ENCODE peak calls at places on chromosome 3, in four cellular contexts. I, G, A and C are unnamed samples.
A peak's percentile ranks its signal among the peaks of the same experiment; 100 is the strongest.

GRCh38 chr3:25604107-25604805 is 60.5 kb downstream of the TOP2B start:
- DNase-seq in A (no peak), G (no peak), I (no peak), C (peak; percentile 89)

GRCh38 chr3:40207796-40208195 is 101.7 kb upstream of the EIF1B start:
- DNase-seq in A (no peak), I (no peak), G (no peak), C (no peak)

GRCh38 chr3:189099031-189099471 is 72.7 kb upstream of the TPRG1 start:
- DNase-seq in I (peak; percentile 93), A (no peak), G (no peak), C (no peak)

GRCh38 chr3:27729325-27729724 is 7.2 kb upstream of the EOMES start:
- DNase-seq in A (no peak), G (no peak), I (no peak), C (no peak)

GRCh38 chr3:123075359-123075758 is 8.5 kb downstream of the PDIA5 start:
- DNase-seq in A (peak; percentile 68), I (no peak), G (no peak), C (no peak)

GRCh38 chr3:4680881-4681300 is 187.7 kb downstream of the ITPR1 start:
- DNase-seq in G (no peak), I (no peak), A (no peak), C (no peak)

GRCh38 chr3:107842940-107843339 is 247.9 kb downstream of the CD47 start:
- DNase-seq in G (no peak), A (no peak), I (no peak), C (no peak)

GRCh38 chr3:96182756-96183155 is 631.6 kb upstream of the EPHA6 start:
- DNase-seq in G (no peak), I (no peak), A (no peak), C (no peak)

GRCh38 chr3:157082305-157082981 is 77.5 kb downstream of the CCNL1 start:
- DNase-seq in I (no peak), G (no peak), A (peak; percentile 18), C (no peak)

GRCh38 chr3:13452490-13453335 is 27.4 kb upstream of the HDAC11 start:
- DNase-seq in G (no peak), I (peak; percentile 71), A (peak; percentile 31), C (peak; percentile 71)

GRCh38 chr3:117510396-117510795 is 800.8 kb downstream of the TUSC7 start:
- DNase-seq in A (no peak), G (no peak), I (no peak), C (no peak)

GRCh38 chr3:142028174-142028833 is 121.0 kb downstream of the TFDP2 start:
- DNase-seq in I (peak; percentile 41), A (peak; percentile 68), G (peak; percentile 29), C (peak; percentile 90)

GRCh38 chr3:185347392-185347791 is 15.5 kb upstream of the MAP3K13 start:
- DNase-seq in I (no peak), G (no peak), A (no peak), C (no peak)

GRCh38 chr3:67064105-67064504 is 66.0 kb downstream of the KBTBD8 start:
- DNase-seq in A (no peak), G (no peak), I (no peak), C (no peak)

GRCh38 chr3:124257332-124257864 is 265.5 kb upstream of the ROPN1 start:
- DNase-seq in A (no peak), I (no peak), G (no peak), C (no peak)

GRCh38 chr3:123695152-123695551 is 110.3 kb upstream of the HACD2 start:
- DNase-seq in I (no peak), G (no peak), A (no peak), C (no peak)

GRCh38 chr3:18098960-18099587 is 326.1 kb downstream of the SATB1 start:
- DNase-seq in A (peak; percentile 99), I (no peak), G (no peak), C (peak; percentile 16)

GRCh38 chr3:149080699-149081091 is 5.6 kb downstream of the HLTF start:
- DNase-seq in A (no peak), I (no peak), G (no peak), C (peak; percentile 37)

GRCh38 chr3:56801151-56801596 is 575 bp downstream of the ARHGEF3 start:
- DNase-seq in A (no peak), I (no peak), G (no peak), C (no peak)

GRCh38 chr3:126342211-126342610 is 15.0 kb downstream of the KLF15 start:
- DNase-seq in I (no peak), G (no peak), A (no peak), C (no peak)

GRCh38 chr3:149744151-149744550 is 8.1 kb downstream of the COMMD2 start:
- DNase-seq in A (no peak), G (no peak), I (no peak), C (no peak)

GRCh38 chr3:27585429-27585828 is 101.2 kb upstream of the SLC4A7 start:
- DNase-seq in G (no peak), I (no peak), A (no peak), C (no peak)

GRCh38 chr3:107216711-107217110 is 160.5 kb upstream of the CCDC54 start:
- DNase-seq in G (no peak), A (no peak), I (peak; percentile 18), C (no peak)

GRCh38 chr3:65436580-65436979 is 602.1 kb downstream of the MAGI1 start:
- DNase-seq in A (no peak), G (no peak), I (no peak), C (peak; percentile 4)

GRCh38 chr3:25532763-25533162 is 104.7 kb downstream of the RARB start:
- DNase-seq in G (peak; percentile 5), A (peak; percentile 26), I (no peak), C (peak; percentile 58)

GRCh38 chr3:12350151-12350813 is 61.4 kb downstream of the PPARG start:
- DNase-seq in A (no peak), I (peak; percentile 67), G (no peak), C (no peak)

GRCh38 chr3:107561980-107562379 is 39.2 kb downstream of the BBX start:
- DNase-seq in I (no peak), A (no peak), G (no peak), C (no peak)

GRCh38 chr3:66336358-66336766 is 115.6 kb downstream of the SLC25A26 start:
- DNase-seq in A (no peak), I (no peak), G (no peak), C (no peak)

GRCh38 chr3:169658311-169658931 is 5.1 kb downstream of the MECOM start:
- DNase-seq in G (no peak), I (no peak), A (no peak), C (no peak)

GRCh38 chr3:186567072-186567921 is at the start of gene TBCCD1:
- DNase-seq in I (peak; percentile 76), A (peak; percentile 83), G (peak; percentile 77), C (peak; percentile 94)

GRCh38 chr3:167808910-167809309 is 73.4 kb downstream of the SERPINI1 start:
- DNase-seq in G (no peak), I (no peak), A (no peak), C (no peak)

GRCh38 chr3:46942079-46942478 is 34.5 kb downstream of the CCDC12 start:
- DNase-seq in G (no peak), I (no peak), A (no peak), C (no peak)

GRCh38 chr3:195896361-195897080 is 11.8 kb downstream of the TNK2 start:
- DNase-seq in A (no peak), I (no peak), G (no peak), C (peak; percentile 59)

GRCh38 chr3:134371542-134372324 is 2.5 kb downstream of the AMOTL2 start:
- DNase-seq in A (no peak), I (no peak), G (no peak), C (no peak)

GRCh38 chr3:134372405-134373277 is 1.6 kb downstream of the AMOTL2 start:
- DNase-seq in G (no peak), I (no peak), A (no peak), C (no peak)

GRCh38 chr3:134373942-134374790 is at the start of gene AMOTL2:
- DNase-seq in G (peak; percentile 64), A (peak; percentile 87), I (peak; percentile 76), C (peak; percentile 34)

GRCh38 chr3:134374791-134375541 is 719 bp upstream of the AMOTL2 start:
- DNase-seq in I (no peak), G (no peak), A (no peak), C (no peak)

GRCh38 chr3:134373278-134373941 is 837 bp downstream of the AMOTL2 start:
- DNase-seq in G (no peak), A (no peak), I (peak; percentile 91), C (no peak)
- TF ChIP-seq POLR2A in G (no peak), A (no peak), I (no peak), C (no peak)

GRCh38 chr3:38327335-38328009 is 19.1 kb upstream of the XYLB start:
- DNase-seq in G (no peak), I (no peak), A (peak; percentile 10), C (peak; percentile 14)
- TF ChIP-seq POLR2A in G (no peak), I (no peak), A (no peak), C (no peak)

DNA sequence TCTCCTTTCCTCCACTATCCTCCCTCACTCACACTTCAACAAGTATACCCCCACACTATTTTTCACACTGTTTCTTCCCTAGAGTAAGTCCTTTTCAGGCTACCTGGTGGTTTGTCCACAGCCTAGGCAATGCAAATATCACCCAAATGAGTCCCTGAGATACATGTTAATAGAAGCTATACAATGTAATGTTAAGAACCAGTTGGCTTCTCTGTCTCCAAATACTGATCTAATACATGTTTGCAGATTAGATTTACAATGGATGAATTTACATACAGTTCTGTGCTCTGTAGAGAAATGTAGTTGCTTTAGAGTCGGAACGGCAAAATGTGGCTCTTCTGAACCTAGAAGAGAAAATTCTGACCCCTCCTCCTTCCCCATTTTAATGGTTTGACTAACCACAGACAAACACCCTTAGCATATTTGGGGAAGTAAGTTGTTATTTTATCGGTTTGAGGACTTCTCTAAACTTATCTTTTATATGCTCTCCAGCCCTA is 63.6 kb upstream of the MBNL1 start:
- DNase-seq in G (no peak), A (no peak), I (no peak), C (peak; percentile 60)
- TF ChIP-seq POLR2A in G (no peak), A (no peak), I (no peak), C (peak; percentile 61)

GRCh38 chr3:115787818-115788217 is 164.5 kb downstream of the GAP43 start:
- DNase-seq in I (no peak), A (no peak), G (no peak), C (no peak)

GRCh38 chr3:115784739-115785571 is 161.6 kb downstream of the GAP43 start:
- DNase-seq in G (no peak), I (no peak), A (no peak), C (peak; percentile 26)

GRCh38 chr3:115785782-115786181 is 162.5 kb downstream of the GAP43 start:
- DNase-seq in I (no peak), G (no peak), A (no peak), C (no peak)

GRCh38 chr3:115788921-115789470 is 165.7 kb downstream of the GAP43 start:
- DNase-seq in A (peak; percentile 57), G (no peak), I (no peak), C (no peak)

GRCh38 chr3:115783938-115784738 is 160.8 kb downstream of the GAP43 start:
- DNase-seq in G (peak; percentile 83), I (peak; percentile 72), A (peak; percentile 83), C (peak; percentile 89)
- TF ChIP-seq POLR2A in G (no peak), I (no peak), A (no peak), C (no peak)